ENCODE peak calls at places on chromosomes 4 and X, in four cellular contexts. S is CD4-positive, CD25-positive, alpha-beta regulatory T cell; X is upper lobe of left lung; U is tibial nerve. F is an unnamed sample.

GRCh38 chrX:51148848-51149247 is 183.8 kb upstream of the NUDT10 start:
- DNase-seq in U (no peak), X (no peak), S (no peak), F (no peak)

GRCh38 chrX:11588097-11588496 is 77.6 kb downstream of the ARHGAP6 start:
- DNase-seq in S (no peak), U (no peak), X (no peak), F (peak; percentile 31)

GRCh38 chrX:9530848-9531274 is 66.0 kb downstream of the TBL1X start:
- DNase-seq in S (peak; percentile 21), U (peak; percentile 24), X (no peak), F (peak; percentile 87)

GRCh38 chr4:67684839-67685531 is 16.0 kb downstream of the UBA6 start:
- DNase-seq in S (no peak), U (no peak), X (no peak), F (peak; percentile 39)

GRCh38 chr4:8107146-8107657 is 51.4 kb downstream of the ABLIM2 start:
- DNase-seq in U (no peak), X (no peak), S (no peak), F (no peak)

GRCh38 chrX:103382893-103383292 is 6.6 kb downstream of the BEX3 start:
- DNase-seq in X (no peak), S (no peak), U (no peak), F (no peak)

GRCh38 chr4:144575181-144575580 is 70.8 kb upstream of the HHIP start:
- DNase-seq in U (no peak), X (no peak), S (no peak), F (peak; percentile 19)

GRCh38 chr4:76902233-76902890 is 4.4 kb upstream of the SOWAHB start:
- DNase-seq in U (no peak), X (no peak), S (no peak), F (no peak)

GRCh38 chr4:177322156-177322685 is 12.5 kb downstream of the NEIL3 start:
- DNase-seq in S (no peak), U (no peak), X (no peak), F (no peak)

GRCh38 chr4:120939693-120940092 is 17.2 kb upstream of the PRDM5 start:
- DNase-seq in X (no peak), S (no peak), U (no peak), F (peak; percentile 20)

GRCh38 chr4:138901177-138901576 is 114.4 kb upstream of the NOCT start:
- DNase-seq in S (no peak), U (no peak), X (no peak), F (no peak)

GRCh38 chr4:175109933-175110332 is 191.8 kb downstream of the ADAM29 start:
- DNase-seq in S (no peak), U (no peak), X (peak; percentile 11), F (no peak)

GRCh38 chrX:74297766-74298165 is 6.2 kb upstream of the ZCCHC13 start:
- DNase-seq in U (no peak), X (no peak), S (no peak), F (no peak)

GRCh38 chr4:55410431-55410830 is 14.7 kb downstream of the TMEM165 start:
- DNase-seq in U (no peak), X (no peak), S (no peak), F (no peak)

GRCh38 chrX:128929281-128930057 is 593.8 kb downstream of the SMARCA1 start:
- DNase-seq in U (no peak), S (no peak), X (no peak), F (no peak)

GRCh38 chr4:112516401-112517066 is 554 bp upstream of the NEUROG2 start:
- DNase-seq in S (no peak), U (no peak), X (peak; percentile 85), F (no peak)

GRCh38 chr4:107600993-107601392 is 119.0 kb downstream of the PAPSS1 start:
- DNase-seq in X (no peak), S (no peak), U (no peak), F (peak; percentile 30)

GRCh38 chr4:107603430-107603829 is 116.6 kb downstream of the PAPSS1 start:
- DNase-seq in S (no peak), X (no peak), U (no peak), F (peak; percentile 30)

GRCh38 chr4:107599841-107600240 is 120.2 kb downstream of the PAPSS1 start:
- DNase-seq in S (no peak), U (no peak), X (no peak), F (peak; percentile 34)

DNA sequence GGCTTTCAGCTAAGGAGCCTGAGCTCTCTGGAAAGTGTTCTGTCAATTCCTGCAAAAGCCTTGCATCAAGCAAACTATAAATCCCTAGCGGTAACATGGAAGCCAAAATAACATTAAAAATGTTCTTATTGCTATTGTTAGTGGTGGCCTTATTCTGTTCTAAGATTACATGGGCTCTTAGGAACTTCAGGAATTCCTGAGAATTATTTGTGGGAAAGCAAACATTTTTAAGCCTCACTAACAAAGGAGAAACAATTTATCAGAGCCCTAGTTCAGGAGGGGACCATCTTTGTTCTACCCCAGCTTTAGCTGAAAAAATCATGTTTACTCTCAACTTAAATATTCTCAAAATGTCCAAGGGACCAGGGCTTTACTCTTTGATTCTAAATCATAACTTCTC is 119.6 kb downstream of the PAPSS1 start:
- DNase-seq in U (no peak), X (no peak), S (no peak), F (peak; percentile 70)
- H3K4me1 ChIP-seq in U (no peaks in the 10 kb centered on the region), X (no peaks in the 10 kb centered on the region), S (no peaks in the 10 kb centered on the region), F (peaks cover 17% of the 10 kb centered on the region)

GRCh38 chr4:102180080-102180479 is 165.2 kb downstream of the SLC39A8 start:
- DNase-seq in X (no peak), S (no peak), U (no peak), F (no peak)
- H3K4me3 ChIP-seq in X (no peak overlapping the region), S (no peak overlapping the region), U (no peak overlapping the region), F (no peak overlapping the region)

GRCh38 chr4:123248260-123248659 is 148.3 kb upstream of the SPRY1 start:
- DNase-seq in X (no peak), U (no peak), S (no peak), F (peak; percentile 68)

GRCh38 chr4:123249821-123250220 is 146.8 kb upstream of the SPRY1 start:
- DNase-seq in S (no peak), U (no peak), X (no peak), F (no peak)

GRCh38 chr4:123244233-123244632 is 152.4 kb upstream of the SPRY1 start:
- DNase-seq in X (no peak), U (peak; percentile 32), S (no peak), F (no peak)

GRCh38 chr4:123250843-123251242 is 145.8 kb upstream of the SPRY1 start:
- DNase-seq in X (no peak), U (peak; percentile 23), S (no peak), F (peak; percentile 65)

GRCh38 chr4:123246085-123246484 is 150.5 kb upstream of the SPRY1 start:
- DNase-seq in S (no peak), X (no peak), U (no peak), F (no peak)
- H3K4me1 ChIP-seq in S (no peaks in the 10 kb centered on the region), X (peaks cover 12% of the 10 kb centered on the region), U (no peaks in the 10 kb centered on the region), F (peaks cover 60% of the 10 kb centered on the region)

DNA sequence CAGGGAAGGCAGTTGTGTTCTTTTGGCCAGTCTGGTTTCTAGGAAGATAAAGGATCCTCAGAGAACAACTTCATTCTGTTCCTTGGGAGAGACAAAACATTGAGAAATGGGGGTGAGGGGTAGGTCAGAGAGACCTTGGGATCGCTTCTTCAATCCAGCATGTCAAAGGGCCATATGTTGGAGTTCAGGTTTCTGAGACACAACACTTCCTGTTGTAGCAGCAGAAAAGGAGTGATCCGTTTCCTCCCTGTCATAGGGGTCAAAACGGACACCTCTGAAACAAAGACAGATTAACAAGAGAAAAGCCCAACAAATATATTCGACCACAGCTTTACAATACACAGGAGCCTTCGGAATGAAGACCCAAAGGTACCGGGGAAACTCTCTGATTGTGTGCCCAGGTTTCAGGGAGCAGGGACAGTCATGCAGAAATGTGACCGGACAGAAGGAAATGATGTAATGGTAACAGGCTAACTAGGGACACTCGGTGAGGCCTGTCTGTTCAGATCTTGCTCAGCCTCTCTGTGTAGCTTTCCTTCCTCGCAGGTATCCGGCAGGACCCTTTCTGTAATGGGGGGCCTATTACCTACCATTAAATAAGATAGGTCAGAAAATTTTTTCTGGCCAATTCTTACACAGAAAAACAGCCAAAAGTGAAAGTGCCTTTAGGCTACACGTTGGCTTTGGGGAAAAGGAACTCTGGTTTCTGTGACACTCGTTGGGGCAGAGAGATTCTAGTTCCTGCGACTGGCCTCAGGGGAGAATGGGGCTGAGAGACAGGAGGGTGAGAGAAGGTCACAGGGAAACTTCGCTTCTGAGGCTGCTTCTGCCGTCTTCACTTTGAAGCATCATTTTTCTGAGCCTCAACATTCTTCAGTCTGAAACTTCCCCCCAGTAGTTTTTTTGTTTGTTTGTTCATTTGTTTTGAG is 103.2 kb upstream of the TLR3 start:
- DNase-seq in X (no peak), U (no peak), S (no peak), F (peak; percentile 15)
- H3K4me3 ChIP-seq in X (no peak overlapping the region), U (no peak overlapping the region), S (no peak overlapping the region), F (no peak overlapping the region)

F was measured in adipocyte.